ENCODE peak calls at places on chromosomes 2 and 18, in eight cellular contexts. Q is BJ, V is fibroblast of the aortic adventitia, A is RWPE2, P is right atrium auricular region, I is epithelial cell of proximal tubule, F is fibroblast of pulmonary artery, E is sigmoid colon. R is an unnamed sample.

GRCh38 chr18:79422022-79422782 is 26.5 kb downstream of the NFATC1 start:
- DNase-seq in F (no peak), E (no peak), I (no peak), Q (no peak), A (no peak), V (peak; percentile 47), P (no peak), R (peak; percentile 96)

GRCh38 chr2:208265371-208265806 is 666 bp upstream of the PIKFYVE start:
- DNase-seq in P (no peak), E (no peak), I (no peak), Q (no peak), V (peak; percentile 63), F (peak; percentile 61), A (no peak), R (peak; percentile 78)

GRCh38 chr2:129191530-129191929 is 787.9 kb upstream of the RAB6C start:
- DNase-seq in Q (no peak), F (no peak), E (no peak), I (no peak), A (no peak), P (no peak), V (no peak), R (no peak)

GRCh38 chr18:45777393-45777792 is 48.1 kb upstream of the SIGLEC15 start:
- DNase-seq in V (peak; percentile 95), F (peak; percentile 82), Q (peak; percentile 91), I (no peak), E (no peak), A (no peak), P (no peak), R (peak; percentile 45)

GRCh38 chr2:176200971-176201370 is 12.5 kb downstream of the HOXD1 start:
- DNase-seq in F (no peak), I (no peak), P (no peak), Q (no peak), A (no peak), E (no peak), V (no peak), R (no peak)

GRCh38 chr2:232879618-232880494 is 9.8 kb downstream of the SNORC start:
- DNase-seq in V (no peak), P (no peak), Q (no peak), E (peak; percentile 49), I (no peak), F (no peak), A (no peak), R (no peak)

GRCh38 chr2:14750433-14750832 is 117.9 kb downstream of the LRATD1 start:
- DNase-seq in P (no peak), F (no peak), A (no peak), I (no peak), V (no peak), E (no peak), Q (no peak), R (no peak)

GRCh38 chr2:44802409-44803099 is 138.9 kb upstream of the SIX3 start:
- DNase-seq in I (no peak), F (no peak), Q (no peak), E (no peak), A (no peak), P (no peak), V (no peak), R (peak; percentile 2)

GRCh38 chr18:50880108-50880465 is 1.2 kb downstream of the ME2 start:
- DNase-seq in E (no peak), I (no peak), A (no peak), P (no peak), F (no peak), Q (no peak), V (peak; percentile 8), R (no peak)

GRCh38 chr2:60771508-60771907 is 15.4 kb downstream of the PAPOLG start:
- DNase-seq in V (no peak), Q (no peak), F (no peak), A (no peak), I (no peak), E (no peak), P (no peak), R (no peak)

GRCh38 chr2:28545590-28546195 is 49.8 kb downstream of the PLB1 start:
- DNase-seq in F (no peak), P (no peak), V (no peak), A (peak; percentile 66), Q (no peak), E (peak; percentile 53), I (no peak), R (no peak)

GRCh38 chr18:79540161-79540913 is 139.3 kb upstream of the CTDP1 start:
- DNase-seq in V (no peak), E (peak; percentile 55), A (no peak), I (no peak), F (no peak), P (no peak), Q (no peak), R (no peak)

GRCh38 chr2:39160982-39161381 is 40.1 kb upstream of the SOS1 start:
- DNase-seq in E (no peak), Q (no peak), I (no peak), F (no peak), V (peak; percentile 70), P (no peak), A (no peak), R (no peak)

GRCh38 chr2:239537633-239538356 is 137.0 kb upstream of the HDAC4 start:
- DNase-seq in A (peak; percentile 34), Q (no peak), V (no peak), P (no peak), F (no peak), E (peak; percentile 15), I (no peak), R (no peak)

GRCh38 chr2:33529771-33530481 is 53.5 kb downstream of the RASGRP3 start:
- DNase-seq in P (no peak), A (no peak), F (peak; percentile 85), E (no peak), Q (peak; percentile 92), I (peak; percentile 9), V (peak; percentile 96), R (peak; percentile 78)

GRCh38 chr2:24026233-24026632 is 16.3 kb downstream of the MFSD2B start:
- DNase-seq in P (no peak), V (no peak), A (no peak), Q (no peak), F (no peak), I (no peak), E (no peak), R (no peak)

GRCh38 chr18:50982086-50982801 is 14.4 kb downstream of the ELAC1 start:
- DNase-seq in Q (no peak), P (no peak), E (no peak), A (no peak), I (no peak), V (no peak), F (no peak), R (no peak)

GRCh38 chr2:86398500-86398899 is 42.7 kb upstream of the KDM3A start:
- DNase-seq in I (no peak), Q (no peak), P (no peak), E (no peak), A (no peak), V (no peak), F (no peak), R (no peak)

GRCh38 chr2:141105763-141106162 is 1025.1 kb downstream of the LRP1B start:
- DNase-seq in F (no peak), V (no peak), E (no peak), Q (no peak), P (no peak), A (no peak), I (no peak), R (peak; percentile 56)

GRCh38 chr2:141113301-141113700 is 1017.5 kb downstream of the LRP1B start:
- DNase-seq in I (no peak), F (no peak), A (no peak), V (no peak), P (no peak), E (no peak), Q (no peak), R (no peak)

DNA sequence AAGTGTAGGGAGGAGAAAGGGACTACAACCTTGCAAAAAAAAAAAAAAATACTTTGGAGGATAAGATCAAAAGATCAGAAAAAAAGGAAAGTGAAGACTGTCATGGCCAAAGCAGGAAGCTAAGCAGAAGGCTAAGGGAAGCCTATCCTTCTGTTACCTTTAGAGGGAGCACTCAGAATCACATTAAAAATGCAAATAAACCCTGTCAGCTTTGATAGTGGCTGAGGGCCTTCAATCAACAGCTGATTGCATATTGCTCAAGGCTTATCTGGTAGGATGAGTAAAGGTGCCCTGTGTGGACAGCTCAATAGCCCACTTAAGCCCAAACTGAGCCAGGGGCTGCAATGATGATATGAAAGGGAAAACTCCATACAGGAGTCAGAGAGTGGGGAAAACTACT is 1021.2 kb downstream of the LRP1B start:
- DNase-seq in E (no peak), F (peak; percentile 5), A (no peak), V (no peak), I (peak; percentile 0), Q (no peak), P (no peak), R (peak; percentile 28)
- TF ChIP-seq CTCF in E (no peak), F (peak; percentile 43), A (peak; percentile 24), V (peak; percentile 10), I (peak; percentile 49), Q (peak; percentile 10), P (no peak), R (peak; percentile 60)

DNA sequence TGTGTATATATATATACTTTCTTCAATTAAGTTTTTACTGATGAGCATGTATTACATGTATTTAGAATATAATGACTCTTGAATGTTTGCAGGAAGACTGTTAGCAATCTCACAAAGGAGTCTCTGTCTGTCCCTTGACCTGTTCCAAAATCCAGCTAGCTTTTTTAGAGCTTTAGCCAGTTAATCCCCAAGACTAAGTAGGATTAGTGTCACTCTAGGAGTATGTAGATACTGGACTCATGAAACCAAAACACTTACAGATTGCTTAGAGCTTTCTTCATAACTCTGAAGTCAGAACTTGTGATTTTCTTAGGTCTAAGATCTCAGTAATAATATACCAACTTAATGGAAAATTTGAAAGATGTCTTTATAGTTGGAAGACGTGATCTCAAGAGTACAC is 2.2 kb downstream of the UBXN4 start:
- DNase-seq in E (no peak), P (no peak), Q (no peak), V (peak; percentile 13), F (no peak), I (no peak), A (no peak), R (no peak)
- H3K4me3 ChIP-seq in E (no peak overlapping the region), P (no peak overlapping the region), Q (peak overlapping the region; percentile 87), V (peak overlapping the region; percentile 29), F (peak overlapping the region; percentile 90), I (peak overlapping the region; percentile 78), A (no peak overlapping the region), R (peak overlapping the region; percentile 88)

GRCh38 chr2:182240862-182241371 is 185.9 kb downstream of the PDE1A start:
- DNase-seq in P (no peak), F (peak; percentile 58), I (peak; percentile 37), V (peak; percentile 41), A (no peak), Q (no peak), E (peak; percentile 65), R (peak; percentile 68)
- TF ChIP-seq CTCF in P (no peak), F (peak; percentile 55), I (peak; percentile 69), V (peak; percentile 29), A (peak; percentile 42), Q (peak; percentile 51), E (peak; percentile 33), R (peak; percentile 72)

DNA sequence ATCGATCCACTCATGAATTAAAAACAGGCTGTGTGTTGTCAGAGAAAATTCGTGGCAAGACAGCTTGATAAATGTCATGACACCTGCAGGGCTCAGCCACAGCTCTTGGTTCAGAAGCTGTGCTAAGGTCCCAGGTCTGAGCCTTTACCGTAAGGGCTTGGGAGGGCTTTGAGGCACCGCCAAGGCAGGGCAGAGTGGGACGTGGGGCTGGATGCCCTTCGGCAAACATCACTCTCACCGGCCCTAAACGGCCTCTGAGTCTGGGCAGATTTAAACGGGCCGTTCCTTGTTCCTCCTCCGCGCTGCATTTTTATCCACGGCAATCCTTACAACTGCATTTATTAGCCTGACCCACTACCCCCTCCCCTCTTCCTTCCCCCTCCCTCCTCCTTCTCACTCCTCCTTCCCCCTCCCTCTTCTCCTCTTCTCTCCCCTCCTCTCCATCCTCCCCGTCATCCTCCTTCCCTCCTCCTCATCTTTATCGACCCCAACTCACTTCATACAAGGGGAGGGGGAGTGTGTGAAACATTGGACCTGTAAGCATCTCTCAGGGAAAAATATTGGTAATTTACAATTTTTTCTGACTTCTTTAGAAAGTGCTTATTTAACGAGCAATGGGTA is 33.9 kb downstream of the MBP start:
- DNase-seq in F (no peak), V (peak; percentile 53), I (no peak), Q (no peak), P (no peak), E (no peak), A (no peak), R (peak; percentile 37)
- H3K4me3 ChIP-seq in F (no peak overlapping the region), V (no peak overlapping the region), I (no peak overlapping the region), Q (no peak overlapping the region), P (no peak overlapping the region), E (no peak overlapping the region), A (no peak overlapping the region), R (peak overlapping the region; percentile 6)

R was measured in choroid plexus epithelial cell.